ENCODE peak calls at places on chromosomes 11 and 22, in eight cellular contexts. A is fibroblast of lung, I is neural progenitor cell, C is sigmoid colon, B is left ventricle myocardium inferior, U is hepatocyte, D is PC-3, R is AG09309. P is an unnamed sample.

GRCh38 chr11:47538741-47539575 is 14.0 kb downstream of the CELF1 start:
- DNase-seq in C (no peak), A (peak), D (no peak), R (no peak), B (no peak), U (peak), I (peak), P (no peak)

GRCh38 chr11:48055292-48056132 is 75.2 kb downstream of the PTPRJ start:
- DNase-seq in D (peak), I (no peak), R (no peak), C (no peak), U (peak), A (peak), B (no peak), P (peak)

GRCh38 chr11:31236052-31236652 is 133.4 kb downstream of the DCDC1 start:
- DNase-seq in C (no peak), U (no peak), D (peak), I (no peak), B (no peak), R (no peak), A (peak), P (peak)

GRCh38 chr11:75524576-75525432 is 937 bp downstream of the GDPD5 start:
- DNase-seq in U (no peak), A (peak), D (peak), B (no peak), C (no peak), I (peak), R (no peak), P (no peak)

GRCh38 chr22:44928064-44928463 is 81.7 kb downstream of the PHF21B start:
- DNase-seq in R (no peak), U (no peak), A (no peak), I (no peak), C (peak), D (no peak), B (peak), P (no peak)

GRCh38 chr11:22466809-22467208 is 128.6 kb downstream of the SLC17A6 start:
- DNase-seq in R (peak), A (peak), C (no peak), I (peak), U (peak), D (peak), B (no peak), P (peak)

GRCh38 chr11:11265994-11266606 is 87.0 kb downstream of the CSNK2A3 start:
- DNase-seq in A (no peak), U (peak), B (no peak), D (peak), C (no peak), R (no peak), I (peak), P (peak)

GRCh38 chr11:78898376-78898775 is 323.7 kb upstream of the NARS2 start:
- DNase-seq in I (no peak), C (no peak), D (no peak), B (no peak), R (no peak), U (no peak), A (no peak), P (no peak)

GRCh38 chr22:32341122-32341740 is 16.4 kb upstream of the RFPL3 start:
- DNase-seq in R (no peak), D (no peak), I (peak), B (no peak), C (no peak), A (peak), U (no peak), P (no peak)

GRCh38 chr22:30922151-30922611 is 46.4 kb downstream of the MORC2 start:
- DNase-seq in D (no peak), C (peak), B (peak), A (peak), U (no peak), R (no peak), I (peak), P (peak)

GRCh38 chr11:79402912-79403311 is 37.9 kb downstream of the TENM4 start:
- DNase-seq in I (no peak), R (no peak), B (no peak), C (no peak), A (no peak), D (no peak), U (no peak), P (no peak)

GRCh38 chr22:49967333-49968241 is 7.0 kb downstream of the PIM3 start:
- DNase-seq in U (peak), A (no peak), C (peak), B (peak), R (no peak), I (peak), D (no peak), P (no peak)

GRCh38 chr11:30863177-30863576 is 277.0 kb upstream of the MPPED2 start:
- DNase-seq in C (no peak), I (peak), D (no peak), U (no peak), R (no peak), A (no peak), B (no peak), P (no peak)

GRCh38 chr11:110621826-110622225 is 90.4 kb downstream of the ARHGAP20 start:
- DNase-seq in U (no peak), B (no peak), I (no peak), D (no peak), R (no peak), C (no peak), A (peak), P (no peak)

GRCh38 chr22:44131412-44131811 is 49.3 kb upstream of the PARVG start:
- DNase-seq in U (no peak), D (no peak), B (no peak), A (no peak), R (no peak), I (no peak), C (peak), P (no peak)

GRCh38 chr22:43260818-43261217 is 73.9 kb upstream of the TTLL12 start:
- DNase-seq in I (no peak), D (no peak), U (no peak), B (no peak), C (no peak), R (no peak), A (no peak), P (no peak)

GRCh38 chr11:87437844-87438223 is 400.1 kb downstream of the TMEM135 start:
- DNase-seq in C (no peak), R (peak), A (peak), I (no peak), U (no peak), D (peak), B (no peak), P (peak)

GRCh38 chr22:25953919-25954318 is 211.9 kb downstream of the MYO18B start:
- DNase-seq in C (no peak), B (no peak), U (no peak), R (no peak), A (no peak), I (no peak), D (no peak), P (no peak)

GRCh38 chr11:10155793-10156490 is 138.1 kb downstream of the SBF2 start:
- DNase-seq in C (no peak), D (peak), R (no peak), U (peak), A (no peak), B (no peak), I (no peak), P (peak)

GRCh38 chr11:130121430-130121978 is 38.1 kb upstream of the ST14 start:
- DNase-seq in D (no peak), A (peak), U (no peak), R (no peak), B (no peak), I (no peak), C (no peak), P (peak)

GRCh38 chr22:41910050-41910598 is 4.8 kb downstream of the SHISA8 start:
- DNase-seq in I (peak), U (no peak), R (no peak), B (peak), D (no peak), A (no peak), C (no peak), P (peak)

GRCh38 chr11:61153593-61154090 is 7.6 kb downstream of the VPS37C start:
- DNase-seq in B (no peak), A (peak), D (no peak), U (no peak), I (no peak), C (peak), R (peak), P (no peak)

GRCh38 chr11:131993291-131993690 is 622.9 kb downstream of the NTM start:
- DNase-seq in A (no peak), R (no peak), I (no peak), C (no peak), U (no peak), B (no peak), D (no peak), P (peak)

GRCh38 chr22:22687638-22688500 is 43.5 kb downstream of the GGTLC2 start:
- DNase-seq in U (peak), A (peak), I (peak), C (no peak), D (peak), R (peak), B (no peak), P (peak)

GRCh38 chr11:31804439-31805036 is 6.6 kb downstream of the PAX6 start:
- DNase-seq in A (peak), U (no peak), C (no peak), B (no peak), D (no peak), I (peak), R (no peak), P (no peak)

GRCh38 chr11:46930089-46930488 is 6.5 kb upstream of the CSTPP1 start:
- DNase-seq in R (no peak), C (no peak), I (no peak), B (no peak), U (peak), A (peak), D (peak), P (peak)

GRCh38 chr11:65288706-65289536 is 25.7 kb upstream of the CDC42EP2 start:
- DNase-seq in D (no peak), B (peak), I (no peak), A (no peak), U (no peak), C (peak), R (no peak), P (peak)

GRCh38 chr22:23759566-23759965 is 3.2 kb upstream of the C22orf15 start:
- DNase-seq in B (no peak), C (no peak), U (no peak), D (no peak), R (no peak), A (no peak), I (no peak), P (no peak)

GRCh38 chr11:78039919-78040671 is 17.0 kb upstream of the KCTD14 start:
- DNase-seq in B (peak), R (peak), U (peak), A (peak), I (no peak), C (peak), D (peak), P (peak)

GRCh38 chr11:27192184-27192583 is 151.6 kb downstream of the BBOX1 start:
- DNase-seq in I (no peak), C (no peak), B (no peak), R (no peak), D (no peak), A (no peak), U (no peak), P (no peak)

GRCh38 chr22:47600281-47600680 is 837.8 kb downstream of the TBC1D22A start:
- DNase-seq in B (no peak), C (peak), D (no peak), U (no peak), R (no peak), A (no peak), I (no peak), P (no peak)

GRCh38 chr11:99275521-99275920 is 254.8 kb downstream of the CNTN5 start:
- DNase-seq in I (no peak), D (peak), U (no peak), R (no peak), C (no peak), B (no peak), A (no peak), P (no peak)

GRCh38 chr11:24386551-24387404 is 110.1 kb upstream of the LUZP2 start:
- DNase-seq in R (no peak), I (peak), U (peak), B (no peak), D (peak), C (no peak), A (peak), P (peak)

GRCh38 chr22:46373166-46373565 is 37.7 kb downstream of the TRMU start:
- DNase-seq in C (no peak), B (no peak), A (no peak), I (no peak), R (no peak), D (no peak), U (no peak), P (no peak)

GRCh38 chr22:46376096-46376495 is 40.6 kb downstream of the TRMU start:
- DNase-seq in B (no peak), R (no peak), U (no peak), A (peak), C (no peak), I (no peak), D (no peak), P (no peak)

GRCh38 chr22:46374663-46375474 is 39.4 kb downstream of the TRMU start:
- DNase-seq in B (no peak), C (no peak), U (no peak), A (no peak), D (no peak), I (no peak), R (no peak), P (peak)

GRCh38 chr22:46372686-46373085 is 37.2 kb downstream of the TRMU start:
- DNase-seq in A (no peak), D (no peak), U (no peak), B (no peak), R (no peak), I (no peak), C (no peak), P (no peak)

DNA sequence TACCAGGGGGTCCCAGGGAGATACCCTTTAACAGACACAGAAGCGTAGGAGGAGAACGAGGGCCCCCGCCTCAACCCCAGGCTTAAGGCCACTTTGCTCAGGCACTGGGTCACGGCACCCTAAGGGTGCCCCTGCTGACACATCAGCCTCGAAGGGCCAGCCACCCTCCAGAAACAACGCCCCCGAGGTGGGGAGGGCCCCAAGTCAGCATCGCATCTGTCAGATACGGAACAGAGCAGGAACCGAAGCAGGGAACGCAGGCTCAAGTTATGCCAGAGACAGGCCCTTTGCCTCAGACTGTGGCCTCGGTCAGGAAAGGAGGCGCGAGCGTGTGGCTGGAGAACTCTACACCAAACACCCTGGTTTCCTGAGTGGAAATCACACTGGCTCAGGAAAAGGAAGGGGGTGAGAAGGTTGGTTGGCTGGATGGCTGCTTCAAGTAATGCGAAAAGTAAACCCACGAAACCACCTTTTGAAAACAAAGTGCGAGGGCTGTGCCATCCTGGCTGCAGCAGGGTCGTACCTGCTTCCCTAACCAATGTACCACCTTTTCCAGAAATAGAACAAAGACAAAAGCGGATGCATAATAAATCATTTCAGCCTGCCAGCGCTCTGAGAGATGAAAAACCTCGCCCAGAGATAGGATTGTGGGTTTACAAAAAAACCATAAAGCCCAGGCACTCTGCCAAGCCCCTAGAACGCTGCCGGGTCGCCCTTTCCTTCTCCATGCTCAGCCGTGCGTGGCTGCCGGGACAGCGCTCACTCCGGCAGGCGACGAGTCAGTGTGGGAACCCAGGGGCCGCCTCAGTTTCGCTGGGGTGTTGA is 38.5 kb downstream of the TRMU start:
- DNase-seq in R (no peak), U (no peak), A (peak), I (no peak), C (no peak), D (no peak), B (no peak), P (no peak)
- H3K4me3 ChIP-seq in R (no peak), U (no peak), A (no peak), I (no peak), C (no peak), D (no peak), B (no peak), P (no peak)

GRCh38 chr22:29259253-29259899 is 8.4 kb downstream of the RHBDD3 start:
- DNase-seq in I (peak), D (no peak), U (no peak), R (no peak), B (no peak), A (no peak), C (no peak), P (no peak)
- TF ChIP-seq CTCF in I (peak), D (peak), U (no peak), R (peak), B (no peak), A (no peak), C (no peak), P (peak)

DNA sequence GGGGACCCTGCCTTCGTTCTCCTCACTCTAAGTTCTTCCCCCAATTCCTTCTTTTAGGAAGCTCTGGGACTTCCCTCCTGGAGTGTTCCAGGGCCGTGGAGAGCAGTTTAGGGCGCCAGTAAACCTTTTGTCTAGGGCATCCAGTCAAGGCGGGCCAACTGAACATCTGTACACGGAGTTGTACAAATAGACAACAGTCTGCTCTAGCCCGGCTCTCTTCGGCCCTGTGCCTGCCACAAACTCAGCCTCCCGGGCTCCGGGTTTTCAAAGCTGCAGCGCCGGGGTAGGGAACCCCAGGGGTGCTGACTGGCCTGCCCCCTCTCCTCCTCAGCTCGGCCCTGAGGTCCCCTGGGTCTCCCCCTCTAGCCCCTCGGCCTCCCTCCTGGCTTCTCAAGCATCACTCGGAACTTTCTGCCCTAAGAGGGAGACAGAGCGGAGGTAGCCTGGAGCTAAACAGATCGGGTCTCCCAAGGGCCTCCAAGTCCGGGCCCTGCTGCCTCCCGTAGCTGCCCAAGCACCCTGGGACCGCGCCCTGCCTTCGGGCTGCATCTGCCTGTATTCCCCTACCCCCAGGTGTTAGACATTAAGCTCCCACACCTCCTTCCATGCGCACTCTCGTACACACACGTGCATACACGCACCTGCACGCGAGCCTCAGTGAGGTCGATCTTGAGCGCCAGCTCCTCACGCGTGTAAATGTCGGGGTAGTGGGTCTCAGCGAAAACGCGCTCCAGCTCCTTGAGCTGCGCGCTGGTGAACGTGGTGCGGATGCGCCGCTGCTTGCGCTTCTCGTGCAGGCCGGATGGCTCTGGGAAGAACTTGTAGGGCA is 3.3 kb downstream of the PHOX2A start:
- DNase-seq in B (no peak), A (peak), U (peak), D (no peak), I (peak), R (no peak), C (peak), P (peak)
- H3K4me3 ChIP-seq in B (peak), A (no peak), U (no peak), D (no peak), I (peak), R (no peak), C (no peak), P (no peak)

DNA sequence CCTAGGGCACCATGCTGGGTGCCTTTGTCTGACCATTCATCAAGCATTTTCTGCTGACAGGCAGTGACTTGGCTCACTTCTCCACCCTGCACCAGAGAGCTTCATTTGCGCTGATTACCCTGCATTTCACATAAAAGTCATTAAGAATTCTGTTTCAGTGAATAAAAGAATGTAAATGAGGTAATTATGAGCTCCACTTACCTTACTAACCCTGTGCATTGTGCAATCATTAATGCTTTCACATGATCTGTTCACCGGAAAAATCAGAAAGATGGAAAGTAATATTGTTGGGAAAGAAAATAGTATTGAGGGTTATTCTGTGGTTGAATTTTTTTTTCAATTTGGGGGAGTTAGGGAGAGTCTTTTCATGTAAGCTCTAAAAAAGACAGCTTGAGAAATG is 677.2 kb upstream of the KIRREL3 start:
- DNase-seq in R (no peak), I (peak), A (no peak), B (no peak), U (no peak), C (no peak), D (no peak), P (no peak)
- TF ChIP-seq CTCF in R (no peak), I (no peak), A (no peak), B (no peak), U (no peak), C (no peak), D (no peak), P (no peak)

DNA sequence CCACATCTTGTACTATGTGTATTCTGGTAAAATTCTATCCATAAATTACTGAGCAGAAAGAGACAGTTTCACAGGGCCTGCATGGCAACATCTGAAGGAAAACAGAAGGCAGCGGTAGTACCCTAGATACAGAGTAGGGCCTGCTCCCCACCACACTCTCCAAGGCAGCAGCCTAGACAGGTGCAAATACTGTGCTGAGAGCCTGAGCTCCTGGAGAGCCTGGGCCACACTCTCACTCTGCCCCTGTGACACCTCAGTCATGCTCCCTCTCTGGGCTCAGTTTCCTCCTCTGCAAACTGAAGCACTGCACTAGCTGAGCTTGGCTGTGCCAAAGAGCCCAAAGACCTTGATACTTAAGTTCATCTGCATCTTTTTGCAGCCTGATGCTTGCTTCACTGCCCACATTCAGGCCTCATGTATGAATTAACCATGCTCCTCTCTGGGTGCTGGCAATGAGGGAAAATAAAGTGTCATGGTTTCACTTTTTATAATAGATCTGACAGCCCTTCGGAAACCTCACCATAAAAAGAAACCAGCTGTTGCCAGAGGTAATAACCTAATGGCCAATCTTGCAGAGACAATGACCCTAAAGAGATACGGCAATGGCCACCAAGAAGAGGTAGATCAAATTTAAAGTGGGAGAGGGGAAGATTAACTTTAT is 104.7 kb downstream of the PLEKHA7 start:
- DNase-seq in I (no peak), D (no peak), B (no peak), A (no peak), R (no peak), C (no peak), U (no peak), P (no peak)
- H3K4me3 ChIP-seq in I (no peak), D (no peak), B (no peak), A (no peak), R (no peak), C (no peak), U (no peak), P (no peak)

GRCh38 chr22:27748355-27749168 is 53.0 kb downstream of the MN1 start:
- DNase-seq in R (peak), C (peak), I (peak), B (no peak), D (no peak), A (peak), U (peak), P (peak)

GRCh38 chr22:27746918-27747317 is 54.6 kb downstream of the MN1 start:
- DNase-seq in U (no peak), A (no peak), B (no peak), R (no peak), D (no peak), I (no peak), C (no peak), P (no peak)

GRCh38 chr22:27749597-27750225 is 51.8 kb downstream of the MN1 start:
- DNase-seq in B (no peak), I (peak), A (peak), R (no peak), D (no peak), C (peak), U (peak), P (peak)

GRCh38 chr22:27745809-27746208 is 55.7 kb downstream of the MN1 start:
- DNase-seq in C (no peak), D (no peak), I (no peak), U (no peak), R (no peak), B (no peak), A (no peak), P (no peak)

GRCh38 chr22:27747396-27748256 is 53.9 kb downstream of the MN1 start:
- DNase-seq in A (no peak), D (no peak), C (peak), R (no peak), B (no peak), U (no peak), I (no peak), P (peak)
- TF ChIP-seq CTCF in A (peak), D (peak), C (no peak), R (peak), B (peak), U (peak), I (peak), P (peak)